ENCODE peak calls at places on chromosomes 13 and 19, in nine cellular contexts. Y, Q, D, N, M, P, B, E and J are unnamed samples.

GRCh38 chr19:13243971-13244370 is 93.8 kb downstream of the IER2 start:
- DNase-seq in Y (no peak), Q (no peak), D (no peak), N (no peak), M (no peak), P (no peak), B (peak; percentile 39), E (no peak), J (no peak)

GRCh38 chr13:106534844-106535551 is 464 bp downstream of the EFNB2 start:
- DNase-seq in Y (peak; percentile 42), Q (peak; percentile 17), D (peak; percentile 38), N (peak; percentile 87), M (no peak), P (peak; percentile 34), B (peak; percentile 53), E (no peak), J (peak; percentile 6)

GRCh38 chr19:41735071-41735623 is 20.2 kb upstream of the CEACAM6 start:
- DNase-seq in Y (no peak), Q (no peak), D (no peak), N (no peak), M (no peak), P (no peak), B (no peak), E (no peak), J (no peak)

GRCh38 chr19:6890938-6891337 is 3.6 kb downstream of the ADGRE1 start:
- DNase-seq in Y (no peak), Q (no peak), D (no peak), N (no peak), M (no peak), P (no peak), B (no peak), E (no peak), J (peak; percentile 74)

GRCh38 chr19:13960863-13961784 is 8.8 kb downstream of the DCAF15 start:
- DNase-seq in Y (no peak), Q (no peak), D (no peak), N (no peak), M (no peak), P (no peak), B (no peak), E (no peak), J (no peak)

GRCh38 chr13:45393941-45394570 is 24.1 kb downstream of the SLC25A30 start:
- DNase-seq in Y (peak; percentile 78), Q (no peak), D (peak; percentile 63), N (no peak), M (no peak), P (peak; percentile 57), B (peak; percentile 56), E (peak; percentile 32), J (peak; percentile 63)

GRCh38 chr19:13835791-13836723 is 40.8 kb downstream of the ZSWIM4 start:
- DNase-seq in Y (no peak), Q (peak; percentile 62), D (no peak), N (peak; percentile 93), M (no peak), P (no peak), B (no peak), E (no peak), J (no peak)

GRCh38 chr13:65401315-65401714 is 1828.8 kb downstream of the PCDH9 start:
- DNase-seq in Y (no peak), Q (no peak), D (no peak), N (no peak), M (no peak), P (no peak), B (no peak), E (no peak), J (no peak)

GRCh38 chr13:48559638-48560320 is 26.9 kb upstream of the RCBTB2 start:
- DNase-seq in Y (peak; percentile 40), Q (no peak), D (no peak), N (no peak), M (no peak), P (peak; percentile 47), B (no peak), E (no peak), J (no peak)

GRCh38 chr19:11233073-11233472 is 6.3 kb upstream of the ANGPTL8 start:
- DNase-seq in Y (no peak), Q (no peak), D (no peak), N (no peak), M (no peak), P (no peak), B (no peak), E (no peak), J (no peak)

GRCh38 chr19:50173144-50173543 is 10.1 kb upstream of the IZUMO2 start:
- DNase-seq in Y (no peak), Q (no peak), D (no peak), N (no peak), M (no peak), P (no peak), B (no peak), E (peak; percentile 25), J (peak; percentile 28)
- TF ChIP-seq CTCF in Y (no peak), Q (no peak), D (no peak), N (no peak), M (no peak), P (no peak), B (no peak), E (no peak), J (no peak)

DNA sequence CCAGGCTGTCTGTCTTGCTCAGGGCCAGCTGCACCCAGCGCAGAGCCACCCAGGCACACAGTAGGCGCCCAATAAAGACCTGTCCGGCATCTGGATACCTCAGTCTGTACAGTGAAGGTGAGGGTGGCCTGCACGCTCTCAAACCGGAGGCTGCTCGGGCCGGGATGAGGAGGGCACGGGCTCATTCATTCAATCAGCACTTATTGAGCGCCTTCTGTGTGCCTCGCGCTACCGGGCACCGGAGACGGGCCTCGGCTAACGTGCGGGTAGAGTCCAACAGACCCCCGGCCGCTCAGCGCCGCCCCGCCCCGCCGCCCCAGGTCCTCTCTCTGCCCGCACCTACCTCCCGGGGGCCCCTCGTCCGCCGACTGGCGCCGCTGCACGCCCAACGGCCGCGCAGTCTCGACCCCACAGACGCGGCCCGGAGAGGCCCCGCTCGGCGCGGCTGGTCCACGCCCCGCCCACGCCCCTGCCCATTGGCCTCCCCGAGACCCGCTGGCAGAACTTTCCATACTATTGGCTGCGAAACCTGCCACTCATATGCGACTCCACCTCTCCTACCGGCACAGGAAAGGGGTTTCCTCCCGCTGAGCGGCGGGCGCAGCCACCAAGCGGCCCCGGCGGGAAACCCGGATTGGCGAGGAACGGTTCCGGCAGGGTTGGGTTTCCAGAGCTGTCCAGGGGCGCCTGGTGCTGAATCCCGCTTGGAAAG is at the start of gene SLC39A3:
- DNase-seq in Y (peak; percentile 99), Q (peak; percentile 97), D (peak; percentile 100), N (peak; percentile 97), M (peak; percentile 95), P (peak; percentile 99), B (peak; percentile 100), E (peak; percentile 98), J (peak; percentile 99)
- TF ChIP-seq CTCF in Y (peak; percentile 33), Q (peak; percentile 49), D (no peak), N (peak; percentile 60), M (no peak), P (peak; percentile 20), B (no peak), E (peak; percentile 11), J (no peak)

DNA sequence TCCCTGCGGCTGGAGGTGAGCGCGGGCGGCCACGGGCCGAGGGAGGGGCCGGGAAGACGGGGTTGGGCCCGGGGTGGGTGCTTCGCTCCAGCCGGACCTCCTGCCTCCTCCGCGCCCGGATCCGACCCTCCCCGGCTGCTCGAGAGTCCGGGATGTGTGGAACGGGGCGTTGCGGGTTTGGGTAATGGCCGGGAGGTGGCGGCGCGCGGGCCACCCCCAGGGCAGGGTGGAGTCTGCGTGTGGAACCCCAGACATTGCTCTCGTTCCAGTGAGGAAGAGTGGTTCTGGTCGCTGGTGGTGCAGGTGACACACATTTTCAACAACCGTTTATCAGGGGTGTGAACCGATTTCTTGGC is 38.8 kb downstream of the ARHGEF7 start:
- DNase-seq in Y (no peak), Q (peak; percentile 49), D (no peak), N (no peak), M (no peak), P (peak; percentile 44), B (peak; percentile 71), E (peak; percentile 23), J (no peak)
- TF ChIP-seq CTCF in Y (peak; percentile 47), Q (peak; percentile 31), D (no peak), N (no peak), M (no peak), P (peak; percentile 39), B (no peak), E (no peak), J (no peak)

DNA sequence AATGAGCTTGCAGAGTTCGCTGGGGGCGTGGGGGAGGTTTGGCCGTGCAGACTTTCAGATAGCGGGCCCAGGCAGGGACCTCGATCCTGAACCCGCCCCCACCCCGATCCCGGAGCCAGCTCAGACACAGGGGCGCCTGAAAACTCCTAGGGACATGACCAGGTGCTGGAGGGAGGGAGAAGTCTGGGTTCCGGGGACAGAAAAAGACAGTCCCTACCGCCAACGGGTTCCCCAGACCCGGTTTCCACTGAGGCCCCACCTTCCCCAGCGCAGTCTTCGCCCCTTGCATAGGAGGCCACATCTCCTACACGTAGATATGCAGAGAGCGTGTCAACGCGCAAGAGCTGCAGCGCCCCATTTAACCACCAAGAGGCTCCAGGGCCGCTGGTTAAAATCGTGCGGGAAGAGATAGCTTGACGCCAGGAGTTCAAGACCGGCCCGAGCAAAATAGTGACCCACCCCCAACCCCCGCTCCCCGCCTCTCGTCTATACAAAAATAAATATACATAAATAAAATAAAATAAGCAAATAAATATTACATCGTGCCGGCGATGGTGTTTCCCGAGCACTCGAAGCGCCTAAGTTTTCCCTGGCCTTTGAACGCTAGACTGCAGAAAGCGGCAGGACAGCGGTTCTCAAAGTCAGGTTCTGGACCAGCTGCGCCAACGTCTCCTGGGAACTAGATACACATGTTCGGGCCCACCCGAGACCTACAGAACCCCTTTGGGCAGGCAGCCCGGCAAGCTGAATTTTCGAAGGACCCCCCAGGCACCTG is 8.3 kb downstream of the CCDC8 start:
- DNase-seq in Y (peak; percentile 82), Q (no peak), D (peak; percentile 66), N (peak; percentile 45), M (no peak), P (no peak), B (peak; percentile 51), E (no peak), J (peak; percentile 40)
- TF ChIP-seq CTCF in Y (peak; percentile 61), Q (peak; percentile 26), D (peak; percentile 2), N (no peak), M (no peak), P (peak; percentile 13), B (peak; percentile 15), E (no peak), J (no peak)

GRCh38 chr13:34758628-34759027 is 183.4 kb upstream of the NBEA start:
- DNase-seq in Y (no peak), Q (no peak), D (no peak), N (no peak), M (no peak), P (no peak), B (no peak), E (no peak), J (no peak)
- TF ChIP-seq CTCF in Y (no peak), Q (no peak), D (no peak), N (no peak), M (no peak), P (no peak), B (no peak), E (no peak), J (no peak)

GRCh38 chr19:28468701-28469459 is 744.1 kb downstream of the UQCRFS1 start:
- DNase-seq in Y (peak; percentile 62), Q (no peak), D (peak; percentile 50), N (peak; percentile 85), M (no peak), P (no peak), B (peak; percentile 40), E (no peak), J (peak; percentile 44)
- TF ChIP-seq CTCF in Y (no peak), Q (no peak), D (no peak), N (no peak), M (no peak), P (no peak), B (no peak), E (no peak), J (no peak)